ENCODE peak calls at places on chromosomes 7 and 10, in six cellular contexts. J is H9, Y is neuronal stem cell, T is IMR-90, F is H1, M is mesenchymal stem cell. A is an unnamed sample.

GRCh38 chr10:97726636-97727178 is 10.2 kb upstream of the ZFYVE27 start:
- DNase-seq in J (peak; percentile 88), Y (no peak), T (peak; percentile 85), F (no peak), M (peak; percentile 87), A (peak; percentile 78)

GRCh38 chr7:34070486-34071323 is 165.4 kb downstream of the BMPER start:
- DNase-seq in J (no peak), Y (no peak), T (peak; percentile 82), F (no peak), M (peak; percentile 87), A (no peak)

GRCh38 chr7:76048668-76048988 is 722 bp downstream of the MDH2 start:
- DNase-seq in J (peak; percentile 56), Y (no peak), T (no peak), F (peak; percentile 50), M (no peak), A (no peak)

GRCh38 chr7:50622821-50623220 is 57.6 kb upstream of the DDC start:
- DNase-seq in J (no peak), Y (no peak), T (no peak), F (no peak), M (no peak), A (no peak)

GRCh38 chr10:125158528-125159485 is 1.6 kb downstream of the CTBP2 start:
- DNase-seq in J (peak; percentile 15), Y (no peak), T (peak; percentile 54), F (peak; percentile 35), M (peak; percentile 78), A (peak; percentile 58)

GRCh38 chr7:75928600-75928939 is 13.6 kb downstream of the POR start:
- DNase-seq in J (no peak), Y (no peak), T (no peak), F (no peak), M (no peak), A (no peak)

GRCh38 chr10:13536674-13537366 is 8.0 kb upstream of the BEND7 start:
- DNase-seq in J (peak; percentile 90), Y (peak; percentile 57), T (peak; percentile 41), F (peak; percentile 86), M (peak; percentile 62), A (peak; percentile 67)

GRCh38 chr10:131205556-131205955 is 106.0 kb downstream of the TCERG1L start:
- DNase-seq in J (peak; percentile 4), Y (no peak), T (no peak), F (peak; percentile 27), M (no peak), A (no peak)

GRCh38 chr7:134948736-134949135 is 37.6 kb upstream of the AGBL3 start:
- DNase-seq in J (no peak), Y (no peak), T (peak; percentile 37), F (no peak), M (peak; percentile 69), A (peak; percentile 43)

GRCh38 chr7:134949171-134949570 is 37.1 kb upstream of the AGBL3 start:
- DNase-seq in J (no peak), Y (no peak), T (no peak), F (no peak), M (peak; percentile 43), A (peak; percentile 56)

GRCh38 chr7:134948246-134948645 is 38.1 kb upstream of the AGBL3 start:
- DNase-seq in J (no peak), Y (no peak), T (peak; percentile 18), F (no peak), M (no peak), A (no peak)

GRCh38 chr7:134947329-134947728 is 39.0 kb upstream of the AGBL3 start:
- DNase-seq in J (no peak), Y (no peak), T (no peak), F (no peak), M (no peak), A (no peak)

DNA sequence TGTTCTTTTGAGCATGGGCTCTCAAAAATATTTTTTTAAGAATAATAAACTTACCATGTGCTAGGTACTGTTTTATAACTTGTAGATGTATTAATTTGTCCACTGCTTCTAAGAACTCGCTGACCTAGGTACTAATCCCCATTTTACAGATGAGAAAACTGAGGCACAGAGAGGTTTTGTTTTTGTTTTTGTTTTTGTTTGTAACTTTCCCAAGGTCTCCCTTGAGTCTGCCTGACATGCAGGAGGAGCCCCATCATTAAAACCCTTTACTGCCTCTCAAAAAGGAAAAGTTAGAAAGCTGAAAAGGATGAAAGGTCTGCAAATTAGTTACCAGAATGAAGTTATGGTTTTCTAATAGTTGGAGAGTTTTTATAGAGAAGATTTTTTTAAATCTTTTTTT is 38.5 kb upstream of the AGBL3 start:
- DNase-seq in J (no peak), Y (no peak), T (no peak), F (no peak), M (no peak), A (no peak)
- H3K14ac ChIP-seq in J (no peak overlapping the region), Y (no peak overlapping the region), T (no peak overlapping the region), F (no peak overlapping the region), M (no peak overlapping the region), A (no peak overlapping the region)

GRCh38 chr10:100229819-100230422 is 525 bp upstream of the CHUK start:
- DNase-seq in J (no peak), Y (no peak), T (no peak), F (no peak), M (no peak), A (no peak)
- H4K8ac ChIP-seq in J (peak overlapping the region; percentile 58), Y (no peak overlapping the region), T (peak overlapping the region; percentile 99), F (peak overlapping the region; percentile 74), M (peak overlapping the region; percentile 96), A (peak overlapping the region; percentile 95)

GRCh38 chr10:121113385-121113696 is 262.2 kb downstream of the WDR11 start:
- DNase-seq in J (no peak), Y (no peak), T (no peak), F (no peak), M (no peak), A (peak; percentile 57)
- H3K14ac ChIP-seq in J (no peak overlapping the region), Y (no peak overlapping the region), T (no peak overlapping the region), F (no peak overlapping the region), M (no peak overlapping the region), A (peak overlapping the region; percentile 62)

DNA sequence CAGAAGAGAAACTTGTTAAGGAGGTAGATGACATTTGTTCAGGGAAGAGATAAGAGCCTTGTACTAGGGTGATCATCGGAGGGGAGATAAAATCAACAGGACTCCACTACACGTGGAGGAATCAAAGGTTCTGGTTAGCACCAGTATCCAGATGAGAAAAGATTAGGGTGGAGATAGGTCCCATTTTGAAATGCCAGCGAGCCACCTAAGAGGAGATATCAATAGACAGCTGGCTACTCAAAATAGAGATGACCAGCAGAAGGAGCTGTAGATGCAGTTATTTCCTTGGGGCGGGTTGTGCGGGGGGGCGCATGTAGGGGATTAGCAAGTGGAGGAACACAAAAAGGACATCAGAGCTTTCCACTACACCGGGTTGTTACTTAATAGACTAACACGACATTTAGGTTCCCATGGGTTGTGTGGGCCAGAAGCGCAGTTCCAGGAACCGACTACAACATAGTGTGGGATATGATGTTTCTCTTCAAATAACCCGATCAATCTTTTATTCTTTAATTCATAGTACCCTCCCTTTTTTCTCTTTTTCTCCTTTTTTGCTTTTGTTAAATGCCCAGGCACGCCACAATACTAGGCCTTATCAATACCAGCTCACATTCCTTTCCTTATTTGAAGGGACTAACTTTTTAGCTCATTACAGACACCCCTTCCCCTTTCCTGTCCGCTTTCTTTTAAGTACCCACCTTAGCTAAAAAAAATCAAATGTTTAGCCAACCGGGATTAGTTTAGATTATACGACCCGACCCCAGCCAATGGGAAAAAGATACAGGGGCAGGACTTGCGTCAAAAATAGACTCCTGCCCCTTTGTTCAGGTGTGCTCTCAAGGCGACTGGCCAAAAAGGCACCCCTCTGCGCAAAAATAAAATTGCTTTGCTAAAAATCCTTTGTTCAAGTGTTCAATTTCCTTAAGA is 2.0 kb upstream of the KIF11 start:
- DNase-seq in J (peak; percentile 71), Y (peak; percentile 26), T (peak; percentile 69), F (peak; percentile 49), M (peak; percentile 82), A (peak; percentile 34)
- H4K8ac ChIP-seq in J (no peak overlapping the region), Y (no peak overlapping the region), T (peak overlapping the region; percentile 98), F (no peak overlapping the region), M (peak overlapping the region; percentile 57), A (peak overlapping the region; percentile 88)

GRCh38 chr10:73585223-73585784 is 5.8 kb downstream of the USP54 start:
- DNase-seq in J (no peak), Y (no peak), T (peak; percentile 28), F (no peak), M (no peak), A (no peak)

GRCh38 chr10:73577788-73578187 is 13.4 kb downstream of the USP54 start:
- DNase-seq in J (no peak), Y (no peak), T (peak; percentile 59), F (no peak), M (no peak), A (peak; percentile 72)

GRCh38 chr10:73584737-73585136 is 6.4 kb downstream of the USP54 start:
- DNase-seq in J (no peak), Y (no peak), T (peak; percentile 52), F (no peak), M (no peak), A (no peak)

GRCh38 chr10:73586583-73586984 is 4.6 kb downstream of the USP54 start:
- DNase-seq in J (no peak), Y (no peak), T (peak; percentile 84), F (no peak), M (peak; percentile 77), A (no peak)

GRCh38 chr10:73581912-73582311 is 9.2 kb downstream of the USP54 start:
- DNase-seq in J (no peak), Y (peak; percentile 30), T (no peak), F (no peak), M (no peak), A (no peak)
- H3K14ac ChIP-seq in J (no peak overlapping the region), Y (no peak overlapping the region), T (no peak overlapping the region), F (no peak overlapping the region), M (no peak overlapping the region), A (no peak overlapping the region)

GRCh38 chr10:18545626-18546025 is 105.8 kb downstream of the NSUN6 start:
- DNase-seq in J (no peak), Y (no peak), T (peak; percentile 51), F (no peak), M (no peak), A (no peak)
- H4K8ac ChIP-seq in J (no peak overlapping the region), Y (no peak overlapping the region), T (no peak overlapping the region), F (no peak overlapping the region), M (no peak overlapping the region), A (no peak overlapping the region)